ENCODE peak calls at places on chromosome 20, in eight cellular contexts. T is Peyer's patch; Z is upper lobe of right lung; J is nephron progenitor cell; X is osteocyte; H is mammary epithelial cell; R is fibroblast of mammary gland; B is CD8-positive, alpha-beta T cell. Q is an unnamed sample.
A peak's percentile ranks its signal among the peaks of the same experiment; 100 is the strongest.

GRCh38 chr20:5153612-5154542 is 27.1 kb downstream of the CDS2 start:
- DNase-seq in T (no peak), Z (no peak), J (no peak), X (no peak), H (peak; percentile 94), R (peak; percentile 26), B (no peak), Q (peak; percentile 34)

GRCh38 chr20:2408111-2408510 is 27.4 kb downstream of the TGM6 start:
- DNase-seq in T (no peak), Z (no peak), J (no peak), X (peak; percentile 51), H (no peak), R (no peak), B (no peak), Q (no peak)

GRCh38 chr20:18778993-18779392 is 34.6 kb upstream of the SCP2D1 start:
- DNase-seq in T (no peak), Z (no peak), J (no peak), X (no peak), H (no peak), R (no peak), B (no peak), Q (no peak)

GRCh38 chr20:25173321-25173720 is 22.2 kb upstream of the ENTPD6 start:
- DNase-seq in T (no peak), Z (no peak), J (no peak), X (no peak), H (no peak), R (no peak), B (no peak), Q (no peak)

GRCh38 chr20:23646106-23646958 is 8.6 kb upstream of the CST3 start:
- DNase-seq in T (no peak), Z (no peak), J (no peak), X (no peak), H (peak; percentile 52), R (no peak), B (no peak), Q (no peak)

GRCh38 chr20:42836339-42836738 is 353.4 kb downstream of the PTPRT start:
- DNase-seq in T (no peak), Z (no peak), J (no peak), X (no peak), H (no peak), R (no peak), B (no peak), Q (no peak)

GRCh38 chr20:23249541-23249940 is 101.0 kb upstream of the NXT1 start:
- DNase-seq in T (no peak), Z (no peak), J (no peak), X (no peak), H (no peak), R (no peak), B (no peak), Q (no peak)

GRCh38 chr20:42634096-42634495 is 555.6 kb downstream of the PTPRT start:
- DNase-seq in T (no peak), Z (no peak), J (no peak), X (no peak), H (no peak), R (no peak), B (no peak), Q (no peak)

GRCh38 chr20:32326507-32326851 is 31.7 kb upstream of the ASXL1 start:
- DNase-seq in T (no peak), Z (no peak), J (no peak), X (no peak), H (no peak), R (no peak), B (no peak), Q (no peak)

GRCh38 chr20:40006168-40006860 is 682.7 kb downstream of the MAFB start:
- DNase-seq in T (no peak), Z (no peak), J (no peak), X (no peak), H (no peak), R (no peak), B (no peak), Q (no peak)

GRCh38 chr20:47854687-47855212 is 69.5 kb upstream of the SULF2 start:
- DNase-seq in T (no peak), Z (no peak), J (no peak), X (no peak), H (peak; percentile 57), R (peak; percentile 61), B (no peak), Q (peak; percentile 76)
- TF ChIP-seq CTCF in T (no peak), Z (peak; percentile 17), J (no peak), X (peak; percentile 31), H (peak; percentile 66), R (peak; percentile 60), B (no peak), Q (peak; percentile 54)

GRCh38 chr20:38227578-38228360 is 32.8 kb downstream of the KIAA1755 start:
- DNase-seq in T (no peak), Z (peak; percentile 53), J (no peak), X (no peak), H (no peak), R (no peak), B (no peak), Q (no peak)

GRCh38 chr20:38230253-38230551 is 30.3 kb downstream of the KIAA1755 start:
- DNase-seq in T (no peak), Z (no peak), J (no peak), X (no peak), H (no peak), R (no peak), B (no peak), Q (no peak)

GRCh38 chr20:38230957-38231785 is 29.4 kb downstream of the KIAA1755 start:
- DNase-seq in T (no peak), Z (no peak), J (no peak), X (no peak), H (peak; percentile 49), R (no peak), B (no peak), Q (peak; percentile 34)

GRCh38 chr20:38228436-38228835 is 32.1 kb downstream of the KIAA1755 start:
- DNase-seq in T (no peak), Z (no peak), J (no peak), X (no peak), H (no peak), R (no peak), B (no peak), Q (no peak)

GRCh38 chr20:38229376-38230252 is 30.9 kb downstream of the KIAA1755 start:
- DNase-seq in T (no peak), Z (no peak), J (peak; percentile 27), X (no peak), H (no peak), R (peak; percentile 46), B (no peak), Q (peak; percentile 57)
- TF ChIP-seq CTCF in T (peak; percentile 41), Z (peak; percentile 48), J (peak; percentile 48), X (peak; percentile 65), H (peak; percentile 53), R (peak; percentile 72), B (no peak), Q (peak; percentile 59)

GRCh38 chr20:58828141-58828540 is 22.6 kb downstream of the GNAS-AS1 start:
- DNase-seq in T (no peak), Z (no peak), J (no peak), X (no peak), H (no peak), R (no peak), B (no peak), Q (no peak)
- TF ChIP-seq CTCF in T (no peak), Z (no peak), J (no peak), X (no peak), H (no peak), R (no peak), B (no peak), Q (no peak)

GRCh38 chr20:10555393-10555792 is 118.4 kb downstream of the JAG1 start:
- DNase-seq in T (no peak), Z (no peak), J (no peak), X (no peak), H (no peak), R (no peak), B (no peak), Q (no peak)

GRCh38 chr20:10555865-10556308 is 117.9 kb downstream of the JAG1 start:
- DNase-seq in T (no peak), Z (no peak), J (no peak), X (no peak), H (peak; percentile 58), R (peak; percentile 70), B (no peak), Q (peak; percentile 47)

GRCh38 chr20:10554285-10554684 is 119.2 kb downstream of the SLX4IP start:
- DNase-seq in T (no peak), Z (no peak), J (no peak), X (no peak), H (no peak), R (no peak), B (no peak), Q (no peak)

GRCh38 chr20:10551732-10552724 is 116.9 kb downstream of the SLX4IP start:
- DNase-seq in T (no peak), Z (no peak), J (peak; percentile 38), X (no peak), H (no peak), R (no peak), B (no peak), Q (no peak)

GRCh38 chr20:10553326-10553984 is 118.3 kb downstream of the SLX4IP start:
- DNase-seq in T (peak; percentile 21), Z (peak; percentile 72), J (peak; percentile 61), X (no peak), H (peak; percentile 69), R (peak; percentile 80), B (peak; percentile 17), Q (peak; percentile 76)
- TF ChIP-seq CTCF in T (peak; percentile 91), Z (peak; percentile 83), J (peak; percentile 85), X (peak; percentile 89), H (peak; percentile 95), R (peak; percentile 88), B (peak; percentile 37), Q (peak; percentile 82)

DNA sequence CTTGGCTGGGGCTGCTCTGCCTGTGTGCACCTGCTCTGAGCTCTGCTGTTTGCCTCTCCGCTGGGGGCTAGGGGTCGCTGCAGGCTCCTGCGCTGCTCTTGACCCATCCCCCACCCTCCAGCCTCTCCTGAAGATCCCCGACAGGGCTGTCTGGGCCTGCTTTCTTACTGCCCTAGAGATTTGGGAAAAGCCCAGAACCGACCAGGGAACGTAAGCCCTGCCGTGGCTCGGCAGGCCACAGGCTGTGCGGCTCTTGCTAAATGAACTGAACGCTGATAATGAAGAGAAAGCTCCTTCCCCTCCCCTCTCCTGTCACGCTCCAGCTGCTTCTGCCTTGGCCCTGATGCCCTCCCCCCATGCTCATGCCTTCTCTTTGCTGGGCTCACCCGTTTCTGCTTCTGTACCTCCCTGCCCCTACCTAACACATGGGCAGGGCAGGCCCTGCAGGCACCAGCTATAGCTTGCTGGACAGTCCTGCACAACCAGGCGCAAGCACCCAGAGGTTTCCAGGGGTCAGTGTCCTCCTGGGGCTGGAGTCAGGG is 32.0 kb upstream of the PCMTD2 start:
- DNase-seq in T (no peak), Z (no peak), J (peak; percentile 80), X (no peak), H (no peak), R (peak; percentile 14), B (no peak), Q (no peak)
- TF ChIP-seq CTCF in T (no peak), Z (no peak), J (peak; percentile 60), X (peak; percentile 33), H (no peak), R (no peak), B (no peak), Q (no peak)

Q was measured in MCF 10A.